ENCODE peak calls at places on chromosomes 7 and 10, in six cellular contexts. One of them, this sample, is unnamed.

GRCh38 chr10:86663046-86663345 is 5.3 kb upstream of the LDB3 start:
- DNase-seq in psoas muscle: peak
- DNase-seq in amniotic epithelial cell: no peak
- DNase-seq in germinal center: no peak
- DNase-seq in PC-9: no peak
- DNase-seq in HFF-Myc: no peak
- DNase-seq in this sample: no peak

GRCh38 chr10:117752103-117752502 is 209.6 kb downstream of the EMX2 start:
- DNase-seq in HFF-Myc: no peak
- DNase-seq in germinal center: no peak
- DNase-seq in amniotic epithelial cell: no peak
- DNase-seq in psoas muscle: no peak
- DNase-seq in PC-9: no peak
- DNase-seq in this sample: no peak

GRCh38 chr10:5467634-5468255 is 31.6 kb downstream of the CALML5 start:
- DNase-seq in PC-9: no peak
- DNase-seq in psoas muscle: no peak
- DNase-seq in HFF-Myc: no peak
- DNase-seq in amniotic epithelial cell: no peak
- DNase-seq in germinal center: no peak
- DNase-seq in this sample: no peak

GRCh38 chr7:111803015-111803758 is 240.9 kb upstream of the IMMP2L start:
- DNase-seq in PC-9: no peak
- DNase-seq in psoas muscle: no peak
- DNase-seq in amniotic epithelial cell: peak
- DNase-seq in germinal center: no peak
- DNase-seq in HFF-Myc: no peak
- DNase-seq in this sample: no peak

GRCh38 chr7:21476429-21476828 is 48.5 kb downstream of the SP4 start:
- DNase-seq in HFF-Myc: no peak
- DNase-seq in psoas muscle: no peak
- DNase-seq in germinal center: no peak
- DNase-seq in PC-9: no peak
- DNase-seq in amniotic epithelial cell: no peak
- DNase-seq in this sample: no peak

GRCh38 chr10:14751576-14752330 is 22.9 kb downstream of the FAM107B start:
- DNase-seq in amniotic epithelial cell: peak
- DNase-seq in psoas muscle: peak
- DNase-seq in PC-9: no peak
- DNase-seq in HFF-Myc: no peak
- DNase-seq in germinal center: peak
- DNase-seq in this sample: peak

GRCh38 chr7:117005449-117005848 is 52.1 kb downstream of the ST7 start:
- DNase-seq in PC-9: no peak
- DNase-seq in germinal center: no peak
- DNase-seq in HFF-Myc: no peak
- DNase-seq in psoas muscle: no peak
- DNase-seq in amniotic epithelial cell: no peak
- DNase-seq in this sample: no peak

GRCh38 chr10:73263948-73264347 is 11.5 kb upstream of the MRPS16 start:
- DNase-seq in germinal center: peak
- DNase-seq in PC-9: no peak
- DNase-seq in psoas muscle: no peak
- DNase-seq in amniotic epithelial cell: peak
- DNase-seq in HFF-Myc: no peak
- DNase-seq in this sample: no peak

This sample was measured in naive B cell.